ENCODE peak calls at places on chromosomes 5 and 9, in six cellular contexts. One of them, this sample, is unnamed.

GRCh38 chr5:42587056-42587723 is 164.0 kb downstream of the GHR start:
- DNase-seq in stimulated activated CD4-positive, alpha-beta T cell treated with anti-CD3 and anti-CD28 coated beads, TNF-alpha, amount 100 ng/mL, for 4 hours: no peak
- DNase-seq in stimulated activated CD8-positive, alpha-beta memory T cell treated with anti-CD3 and anti-CD28 coated beads, Interleukin-7, amount 100 ng/mL, for 1 hour: no peak
- DNase-seq in T-cell: no peak
- DNase-seq in HEK293T: no peak
- DNase-seq in left colon: no peak
- DNase-seq in this sample: no peak

GRCh38 chr5:158599132-158599531 is 500.6 kb downstream of the EBF1 start:
- DNase-seq in stimulated activated CD4-positive, alpha-beta T cell treated with anti-CD3 and anti-CD28 coated beads, TNF-alpha, amount 100 ng/mL, for 4 hours: no peak
- DNase-seq in stimulated activated CD8-positive, alpha-beta memory T cell treated with anti-CD3 and anti-CD28 coated beads, Interleukin-7, amount 100 ng/mL, for 1 hour: no peak
- DNase-seq in T-cell: no peak
- DNase-seq in HEK293T: no peak
- DNase-seq in left colon: no peak
- DNase-seq in this sample: no peak

GRCh38 chr5:54774281-54775171 is 210.9 kb downstream of the ESM1 start:
- DNase-seq in stimulated activated CD4-positive, alpha-beta T cell treated with anti-CD3 and anti-CD28 coated beads, TNF-alpha, amount 100 ng/mL, for 4 hours: no peak
- DNase-seq in stimulated activated CD8-positive, alpha-beta memory T cell treated with anti-CD3 and anti-CD28 coated beads, Interleukin-7, amount 100 ng/mL, for 1 hour: no peak
- DNase-seq in T-cell: no peak
- DNase-seq in HEK293T: no peak
- DNase-seq in left colon: peak; percentile 41
- DNase-seq in this sample: no peak

GRCh38 chr9:111804636-111805035 is 9.9 kb upstream of the SHOC1 start:
- DNase-seq in stimulated activated CD4-positive, alpha-beta T cell treated with anti-CD3 and anti-CD28 coated beads, TNF-alpha, amount 100 ng/mL, for 4 hours: no peak
- DNase-seq in stimulated activated CD8-positive, alpha-beta memory T cell treated with anti-CD3 and anti-CD28 coated beads, Interleukin-7, amount 100 ng/mL, for 1 hour: no peak
- DNase-seq in T-cell: no peak
- DNase-seq in HEK293T: no peak
- DNase-seq in left colon: no peak
- DNase-seq in this sample: no peak

GRCh38 chr9:98989036-98990000 is 45.6 kb downstream of the COL15A1 start:
- DNase-seq in stimulated activated CD4-positive, alpha-beta T cell treated with anti-CD3 and anti-CD28 coated beads, TNF-alpha, amount 100 ng/mL, for 4 hours: no peak
- DNase-seq in stimulated activated CD8-positive, alpha-beta memory T cell treated with anti-CD3 and anti-CD28 coated beads, Interleukin-7, amount 100 ng/mL, for 1 hour: no peak
- DNase-seq in T-cell: no peak
- DNase-seq in HEK293T: no peak
- DNase-seq in left colon: no peak
- DNase-seq in this sample: no peak

GRCh38 chr5:148817606-148818005 is 8.8 kb upstream of the ADRB2 start:
- DNase-seq in stimulated activated CD4-positive, alpha-beta T cell treated with anti-CD3 and anti-CD28 coated beads, TNF-alpha, amount 100 ng/mL, for 4 hours: no peak
- DNase-seq in stimulated activated CD8-positive, alpha-beta memory T cell treated with anti-CD3 and anti-CD28 coated beads, Interleukin-7, amount 100 ng/mL, for 1 hour: no peak
- DNase-seq in T-cell: no peak
- DNase-seq in HEK293T: no peak
- DNase-seq in left colon: no peak
- DNase-seq in this sample: no peak

GRCh38 chr5:126732716-126733115 is 44.2 kb upstream of the LMNB1 start:
- DNase-seq in stimulated activated CD4-positive, alpha-beta T cell treated with anti-CD3 and anti-CD28 coated beads, TNF-alpha, amount 100 ng/mL, for 4 hours: no peak
- DNase-seq in stimulated activated CD8-positive, alpha-beta memory T cell treated with anti-CD3 and anti-CD28 coated beads, Interleukin-7, amount 100 ng/mL, for 1 hour: no peak
- DNase-seq in T-cell: no peak
- DNase-seq in HEK293T: no peak
- DNase-seq in left colon: no peak
- DNase-seq in this sample: no peak

GRCh38 chr9:4195285-4195684 is 104.6 kb downstream of the GLIS3 start:
- DNase-seq in stimulated activated CD4-positive, alpha-beta T cell treated with anti-CD3 and anti-CD28 coated beads, TNF-alpha, amount 100 ng/mL, for 4 hours: no peak
- DNase-seq in stimulated activated CD8-positive, alpha-beta memory T cell treated with anti-CD3 and anti-CD28 coated beads, Interleukin-7, amount 100 ng/mL, for 1 hour: no peak
- DNase-seq in T-cell: no peak
- DNase-seq in HEK293T: no peak
- DNase-seq in left colon: no peak
- DNase-seq in this sample: no peak

GRCh38 chr5:7415948-7416535 is 20.1 kb downstream of the ADCY2 start:
- DNase-seq in stimulated activated CD4-positive, alpha-beta T cell treated with anti-CD3 and anti-CD28 coated beads, TNF-alpha, amount 100 ng/mL, for 4 hours: no peak
- DNase-seq in stimulated activated CD8-positive, alpha-beta memory T cell treated with anti-CD3 and anti-CD28 coated beads, Interleukin-7, amount 100 ng/mL, for 1 hour: no peak
- DNase-seq in T-cell: no peak
- DNase-seq in HEK293T: no peak
- DNase-seq in left colon: no peak
- DNase-seq in this sample: no peak

GRCh38 chr5:68368280-68368679 is 152.7 kb downstream of the PIK3R1 start:
- DNase-seq in stimulated activated CD4-positive, alpha-beta T cell treated with anti-CD3 and anti-CD28 coated beads, TNF-alpha, amount 100 ng/mL, for 4 hours: no peak
- DNase-seq in stimulated activated CD8-positive, alpha-beta memory T cell treated with anti-CD3 and anti-CD28 coated beads, Interleukin-7, amount 100 ng/mL, for 1 hour: no peak
- DNase-seq in T-cell: no peak
- DNase-seq in HEK293T: no peak
- DNase-seq in left colon: no peak
- DNase-seq in this sample: no peak

GRCh38 chr9:123174887-123175518 is 93.4 kb downstream of the STRBP start:
- DNase-seq in stimulated activated CD4-positive, alpha-beta T cell treated with anti-CD3 and anti-CD28 coated beads, TNF-alpha, amount 100 ng/mL, for 4 hours: no peak
- DNase-seq in stimulated activated CD8-positive, alpha-beta memory T cell treated with anti-CD3 and anti-CD28 coated beads, Interleukin-7, amount 100 ng/mL, for 1 hour: no peak
- DNase-seq in T-cell: no peak
- DNase-seq in HEK293T: no peak
- DNase-seq in left colon: no peak
- DNase-seq in this sample: no peak

GRCh38 chr5:16869821-16870796 is 66.0 kb downstream of the MYO10 start:
- DNase-seq in stimulated activated CD4-positive, alpha-beta T cell treated with anti-CD3 and anti-CD28 coated beads, TNF-alpha, amount 100 ng/mL, for 4 hours: no peak
- DNase-seq in stimulated activated CD8-positive, alpha-beta memory T cell treated with anti-CD3 and anti-CD28 coated beads, Interleukin-7, amount 100 ng/mL, for 1 hour: no peak
- DNase-seq in T-cell: no peak
- DNase-seq in HEK293T: no peak
- DNase-seq in left colon: no peak
- DNase-seq in this sample: no peak

GRCh38 chr5:128196791-128197190 is 113.2 kb downstream of the SLC12A2 start:
- DNase-seq in stimulated activated CD4-positive, alpha-beta T cell treated with anti-CD3 and anti-CD28 coated beads, TNF-alpha, amount 100 ng/mL, for 4 hours: no peak
- DNase-seq in stimulated activated CD8-positive, alpha-beta memory T cell treated with anti-CD3 and anti-CD28 coated beads, Interleukin-7, amount 100 ng/mL, for 1 hour: no peak
- DNase-seq in T-cell: peak; percentile 70
- DNase-seq in HEK293T: no peak
- DNase-seq in left colon: no peak
- DNase-seq in this sample: no peak

GRCh38 chr5:113240951-113241726 is 193.7 kb downstream of the TSSK1B start:
- DNase-seq in stimulated activated CD4-positive, alpha-beta T cell treated with anti-CD3 and anti-CD28 coated beads, TNF-alpha, amount 100 ng/mL, for 4 hours: no peak
- DNase-seq in stimulated activated CD8-positive, alpha-beta memory T cell treated with anti-CD3 and anti-CD28 coated beads, Interleukin-7, amount 100 ng/mL, for 1 hour: no peak
- DNase-seq in T-cell: no peak
- DNase-seq in HEK293T: no peak
- DNase-seq in left colon: no peak
- DNase-seq in this sample: no peak

GRCh38 chr5:10133830-10134229 is 115.9 kb downstream of the ATPSCKMT start:
- DNase-seq in stimulated activated CD4-positive, alpha-beta T cell treated with anti-CD3 and anti-CD28 coated beads, TNF-alpha, amount 100 ng/mL, for 4 hours: no peak
- DNase-seq in stimulated activated CD8-positive, alpha-beta memory T cell treated with anti-CD3 and anti-CD28 coated beads, Interleukin-7, amount 100 ng/mL, for 1 hour: no peak
- DNase-seq in T-cell: no peak
- DNase-seq in HEK293T: no peak
- DNase-seq in left colon: no peak
- DNase-seq in this sample: no peak

This sample was measured in activated gamma-delta T cell treated with anti-CD3 and anti-CD28 coated beads, Interleukin-2, amount 50 U/mL, for 16 hours.